ENCODE peak calls at places on chromosomes 7 and 10, in five cellular contexts. X, B, Y, R and S are unnamed samples.

GRCh38 chr7:27147211-27148030 is at the start of gene HOXA6:
- DNase-seq in X (peak; percentile 62), B (no peak), Y (no peak), R (no peak), S (peak; percentile 77)

GRCh38 chr7:127598318-127598717 is 4.8 kb downstream of the FSCN3 start:
- DNase-seq in X (no peak), B (no peak), Y (no peak), R (no peak), S (no peak)

GRCh38 chr7:84688671-84689070 is 494.1 kb upstream of the SEMA3A start:
- DNase-seq in X (no peak), B (no peak), Y (no peak), R (no peak), S (no peak)

GRCh38 chr7:142478479-142479220 is 220.8 kb upstream of the PRSS58 start:
- DNase-seq in X (no peak), B (no peak), Y (no peak), R (peak; percentile 22), S (no peak)

GRCh38 chr7:107843184-107843583 is 40.2 kb upstream of the SLC26A3 start:
- DNase-seq in X (no peak), B (no peak), Y (no peak), R (no peak), S (no peak)

GRCh38 chr7:98840604-98841508 is 29.0 kb downstream of the TMEM130 start:
- DNase-seq in X (no peak), B (no peak), Y (no peak), R (no peak), S (no peak)

GRCh38 chr10:17077251-17077904 is 52.2 kb downstream of the CUBN start:
- DNase-seq in X (no peak), B (no peak), Y (no peak), R (no peak), S (no peak)

GRCh38 chr10:6128591-6129383 is 40.0 kb downstream of the RBM17 start:
- DNase-seq in X (no peak), B (no peak), Y (no peak), R (no peak), S (no peak)

GRCh38 chr10:118963963-118964362 is 65.6 kb upstream of the NANOS1 start:
- DNase-seq in X (no peak), B (no peak), Y (no peak), R (no peak), S (no peak)

GRCh38 chr10:17250736-17251135 is 22.7 kb downstream of the VIM start:
- DNase-seq in X (no peak), B (no peak), Y (no peak), R (no peak), S (no peak)

GRCh38 chr10:21888959-21889358 is 114.6 kb downstream of the DNAJC1 start:
- DNase-seq in X (no peak), B (no peak), Y (no peak), R (no peak), S (no peak)

GRCh38 chr7:33946094-33946699 is 40.9 kb downstream of the BMPER start:
- DNase-seq in X (no peak), B (no peak), Y (no peak), R (no peak), S (no peak)

GRCh38 chr10:79239275-79239779 is 107.9 kb upstream of the PPIF start:
- DNase-seq in X (no peak), B (no peak), Y (no peak), R (no peak), S (no peak)

GRCh38 chr7:16397497-16398210 is 23.7 kb downstream of the CRPPA start:
- DNase-seq in X (no peak), B (no peak), Y (no peak), R (no peak), S (no peak)

GRCh38 chr10:17838080-17838634 is 29.0 kb downstream of the MRC1 start:
- DNase-seq in X (no peak), B (no peak), Y (no peak), R (no peak), S (no peak)

GRCh38 chr7:7428806-7429205 is 106.9 kb downstream of the COL28A1 start:
- DNase-seq in X (no peak), B (no peak), Y (no peak), R (no peak), S (no peak)

GRCh38 chr7:28808786-28809533 is 149.2 kb downstream of the TRIL start:
- DNase-seq in X (peak; percentile 64), B (no peak), Y (peak; percentile 30), R (no peak), S (no peak)

GRCh38 chr7:50644586-50644985 is 79.4 kb upstream of the DDC start:
- DNase-seq in X (no peak), B (no peak), Y (no peak), R (no peak), S (no peak)

GRCh38 chr7:30750574-30751256 is 1.2 kb upstream of the INMT start:
- DNase-seq in X (peak; percentile 89), B (no peak), Y (peak; percentile 83), R (no peak), S (peak; percentile 17)

GRCh38 chr7:30752979-30753378 is 1.0 kb downstream of the INMT start:
- DNase-seq in X (peak; percentile 89), B (no peak), Y (peak; percentile 83), R (peak; percentile 55), S (peak; percentile 26)

GRCh38 chr7:30751257-30751650 is 681 bp upstream of the INMT start:
- DNase-seq in X (no peak), B (no peak), Y (no peak), R (no peak), S (no peak)

GRCh38 chr7:30752484-30752883 is 549 bp downstream of the INMT start:
- DNase-seq in X (no peak), B (no peak), Y (no peak), R (no peak), S (no peak)

DNA sequence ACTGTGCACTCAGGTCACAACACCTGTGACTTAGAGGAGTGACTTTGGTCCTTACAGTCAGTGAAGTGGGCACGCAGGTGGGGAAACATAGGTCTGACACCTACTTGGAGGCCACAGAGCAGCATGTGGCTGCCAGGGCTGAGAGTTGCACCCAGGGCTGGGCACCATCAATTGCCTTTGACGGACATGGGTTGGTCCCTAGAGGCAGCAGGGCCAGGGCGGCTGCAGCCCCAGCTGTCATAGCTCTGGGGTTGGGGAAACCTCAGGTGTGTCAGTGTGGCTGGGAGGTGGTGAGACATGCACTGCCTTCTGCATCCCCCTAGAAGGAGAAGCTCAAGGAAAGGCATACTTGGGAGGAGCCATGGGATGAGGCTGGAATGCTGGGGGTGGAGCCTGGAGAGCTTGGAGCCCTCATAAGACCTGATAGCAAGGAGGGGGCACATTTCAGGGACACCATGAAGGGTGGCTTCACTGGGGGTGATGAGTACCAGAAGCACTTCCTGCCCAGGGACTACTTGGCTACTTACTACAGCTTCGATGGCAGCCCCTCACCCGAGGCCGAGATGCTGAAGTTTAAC is at the start of gene INMT:
- DNase-seq in X (no peak), B (no peak), Y (no peak), R (no peak), S (peak; percentile 13)
- H3K27ac ChIP-seq in X (peak within 1 kb of the TSS; percentile 77), B (no peak within 1 kb of the TSS), Y (peak within 1 kb of the TSS; percentile 87), R (no peak within 1 kb of the TSS), S (peak within 1 kb of the TSS; percentile 74)

GRCh38 chr7:42263971-42264370 is 27.0 kb upstream of the GLI3 start:
- DNase-seq in X (no peak), B (no peak), Y (peak; percentile 19), R (peak; percentile 35), S (no peak)
- H3K4me3 ChIP-seq in X (peak overlapping the region; percentile 39), B (no peak overlapping the region), Y (no peak overlapping the region), R (no peak overlapping the region), S (no peak overlapping the region)

GRCh38 chr10:130900441-130901160 is 410.9 kb downstream of the TCERG1L start:
- DNase-seq in X (no peak), B (no peak), Y (no peak), R (no peak), S (no peak)
- TF ChIP-seq CTCF in X (no peak), B (no peak), Y (no peak), R (no peak), S (no peak)

GRCh38 chr10:93436577-93436976 is 45.6 kb downstream of the MYOF start:
- DNase-seq in X (no peak), B (no peak), Y (no peak), R (no peak), S (no peak)

GRCh38 chr10:93435621-93436385 is 46.3 kb downstream of the MYOF start:
- DNase-seq in X (no peak), B (no peak), Y (no peak), R (no peak), S (no peak)

GRCh38 chr10:93438796-93439253 is 43.3 kb downstream of the MYOF start:
- DNase-seq in X (no peak), B (no peak), Y (no peak), R (peak; percentile 59), S (peak; percentile 85)

GRCh38 chr10:93437000-93437945 is 44.9 kb downstream of the MYOF start:
- DNase-seq in X (no peak), B (no peak), Y (peak; percentile 61), R (peak; percentile 45), S (peak; percentile 84)

GRCh38 chr10:93437946-93438795 is 44.0 kb downstream of the MYOF start:
- DNase-seq in X (no peak), B (no peak), Y (no peak), R (no peak), S (no peak)
- H3K27ac ChIP-seq in X (peak overlapping the region; percentile 95), B (no peak overlapping the region), Y (peak overlapping the region; percentile 98), R (peak overlapping the region; percentile 67), S (peak overlapping the region; percentile 96)

GRCh38 chr10:123538401-123539320 is 127.5 kb upstream of the GPR26 start:
- DNase-seq in X (no peak), B (no peak), Y (no peak), R (no peak), S (no peak)

GRCh38 chr10:123535386-123535785 is 130.8 kb upstream of the GPR26 start:
- DNase-seq in X (no peak), B (no peak), Y (no peak), R (no peak), S (no peak)

GRCh38 chr10:123536176-123536845 is 129.8 kb upstream of the GPR26 start:
- DNase-seq in X (no peak), B (no peak), Y (no peak), R (no peak), S (no peak)

GRCh38 chr10:123537188-123537961 is 128.8 kb upstream of the GPR26 start:
- DNase-seq in X (no peak), B (no peak), Y (no peak), R (no peak), S (no peak)
- H3K4me3 ChIP-seq in X (no peak overlapping the region), B (no peak overlapping the region), Y (no peak overlapping the region), R (no peak overlapping the region), S (no peak overlapping the region)

GRCh38 chr7:3437467-3437866 is 136.4 kb downstream of the SDK1 start:
- DNase-seq in X (no peak), B (no peak), Y (no peak), R (no peak), S (no peak)

GRCh38 chr7:3440509-3440908 is 139.5 kb downstream of the SDK1 start:
- DNase-seq in X (no peak), B (no peak), Y (no peak), R (no peak), S (no peak)

GRCh38 chr7:3439333-3440030 is 138.4 kb downstream of the SDK1 start:
- DNase-seq in X (no peak), B (no peak), Y (no peak), R (no peak), S (no peak)

GRCh38 chr7:3436746-3437145 is 135.7 kb downstream of the SDK1 start:
- DNase-seq in X (no peak), B (no peak), Y (no peak), R (no peak), S (no peak)

GRCh38 chr7:3438352-3438751 is 137.3 kb downstream of the SDK1 start:
- DNase-seq in X (no peak), B (no peak), Y (no peak), R (no peak), S (no peak)
- TF ChIP-seq CTCF in X (no peak), B (no peak), Y (no peak), R (no peak), S (no peak)